ENCODE peak calls at places on chromosome 11, in nine cellular contexts. G is T-helper 9 cell, L is mesendoderm, J is NCI-H1092 treated with DMSO at 0.1 percent for 48 hours, F is activated T-cell treated with anti-CD3 and anti-CD28 coated beads for 1 hour, E is uterus, Y is substantia nigra, S is lower leg skin, D is endothelial cell. I is an unnamed sample.

GRCh38 chr11:129853508-129854228 is 38.0 kb downstream of the TMEM45B start:
- DNase-seq in G (peak; percentile 66), L (no peak), J (peak; percentile 82), F (peak; percentile 61), E (no peak), Y (no peak), S (peak; percentile 91), D (no peak), I (no peak)

GRCh38 chr11:80082386-80082785 is 641.6 kb upstream of the TENM4 start:
- DNase-seq in G (no peak), L (no peak), J (no peak), F (no peak), E (no peak), Y (no peak), S (no peak), D (no peak), I (no peak)

GRCh38 chr11:82759649-82760048 is 26.0 kb upstream of the FAM181B start:
- DNase-seq in G (no peak), L (no peak), J (no peak), F (no peak), E (no peak), Y (no peak), S (no peak), D (no peak), I (no peak)

GRCh38 chr11:45412033-45412432 is 125.9 kb upstream of the SYT13 start:
- DNase-seq in G (no peak), L (peak; percentile 96), J (peak; percentile 40), F (no peak), E (no peak), Y (no peak), S (no peak), D (no peak), I (no peak)

GRCh38 chr11:47161134-47161854 is 15.4 kb downstream of the ARFGAP2 start:
- DNase-seq in G (peak; percentile 37), L (peak; percentile 87), J (peak; percentile 48), F (peak; percentile 46), E (peak; percentile 53), Y (peak; percentile 64), S (no peak), D (peak; percentile 74), I (peak; percentile 94)

GRCh38 chr11:86934933-86935579 is 20.1 kb downstream of the FZD4 start:
- DNase-seq in G (no peak), L (no peak), J (no peak), F (no peak), E (no peak), Y (no peak), S (no peak), D (no peak), I (no peak)

GRCh38 chr11:11701070-11701469 is 79.3 kb upstream of the GALNT18 start:
- DNase-seq in G (no peak), L (no peak), J (no peak), F (no peak), E (no peak), Y (no peak), S (no peak), D (no peak), I (no peak)

GRCh38 chr11:57781529-57781943 is 19.9 kb downstream of the CTNND1 start:
- DNase-seq in G (no peak), L (peak; percentile 98), J (no peak), F (no peak), E (no peak), Y (no peak), S (no peak), D (no peak), I (peak; percentile 72)

GRCh38 chr11:104895619-104896018 is 2.6 kb downstream of the CASP12 start:
- DNase-seq in G (no peak), L (no peak), J (no peak), F (no peak), E (no peak), Y (no peak), S (no peak), D (no peak), I (no peak)

GRCh38 chr11:2511421-2512369 is 66.9 kb downstream of the KCNQ1 start:
- DNase-seq in G (no peak), L (no peak), J (no peak), F (no peak), E (peak; percentile 11), Y (no peak), S (peak; percentile 83), D (no peak), I (peak; percentile 5)

GRCh38 chr11:88117281-88117858 is 57.9 kb downstream of the RAB38 start:
- DNase-seq in G (no peak), L (no peak), J (no peak), F (no peak), E (no peak), Y (no peak), S (no peak), D (no peak), I (no peak)

GRCh38 chr11:61307354-61307753 is 12.2 kb upstream of the VWCE start:
- DNase-seq in G (no peak), L (peak; percentile 13), J (no peak), F (no peak), E (no peak), Y (no peak), S (no peak), D (no peak), I (no peak)

GRCh38 chr11:110217478-110217877 is 78.9 kb downstream of the RDX start:
- DNase-seq in G (no peak), L (no peak), J (no peak), F (no peak), E (no peak), Y (no peak), S (no peak), D (no peak), I (no peak)

GRCh38 chr11:66676279-66676919 is 1.3 kb downstream of the RBM4B start:
- DNase-seq in G (no peak), L (no peak), J (no peak), F (no peak), E (no peak), Y (no peak), S (no peak), D (no peak), I (no peak)

GRCh38 chr11:12842933-12843636 is 166.0 kb upstream of the RASSF10 start:
- DNase-seq in G (no peak), L (no peak), J (peak; percentile 91), F (no peak), E (peak; percentile 69), Y (no peak), S (no peak), D (peak; percentile 35), I (peak; percentile 25)

GRCh38 chr11:68806931-68807844 is 34.5 kb downstream of the CPT1A start:
- DNase-seq in G (no peak), L (no peak), J (no peak), F (no peak), E (no peak), Y (no peak), S (no peak), D (no peak), I (no peak)

GRCh38 chr11:68659158-68659921 is 25.0 kb upstream of the GAL start:
- DNase-seq in G (no peak), L (no peak), J (peak; percentile 96), F (no peak), E (peak; percentile 69), Y (no peak), S (peak; percentile 90), D (no peak), I (peak; percentile 50)

GRCh38 chr11:83249972-83250593 is 36.1 kb downstream of the CCDC90B start:
- DNase-seq in G (no peak), L (peak; percentile 31), J (peak; percentile 29), F (no peak), E (peak; percentile 17), Y (no peak), S (no peak), D (no peak), I (peak; percentile 28)